ENCODE peak calls at places on chromosome 10, in five cellular contexts. W, U, X, D and R are unnamed samples.
A peak's percentile ranks its signal among the peaks of the same experiment; 100 is the strongest.

GRCh38 chr10:73577788-73578187 is 13.4 kb downstream of the USP54 start:
- DNase-seq in W (no peak), U (no peak), X (no peak), D (no peak), R (peak; percentile 73)

GRCh38 chr10:104345941-104346340 is 7.7 kb upstream of the ITPRIP start:
- DNase-seq in W (no peak), U (no peak), X (no peak), D (no peak), R (no peak)

GRCh38 chr10:62307635-62308034 is 39.0 kb upstream of the RTKN2 start:
- DNase-seq in W (no peak), U (no peak), X (no peak), D (no peak), R (no peak)

GRCh38 chr10:96229568-96230030 is 41.8 kb downstream of the BLNK start:
- DNase-seq in W (peak; percentile 38), U (peak; percentile 45), X (peak; percentile 58), D (peak; percentile 85), R (no peak)

GRCh38 chr10:133245439-133246235 is 8.0 kb downstream of the VENTX start:
- DNase-seq in W (no peak), U (no peak), X (peak; percentile 58), D (no peak), R (no peak)

GRCh38 chr10:27744478-27745379 is 890 bp downstream of the MKX start:
- DNase-seq in W (no peak), U (no peak), X (peak; percentile 20), D (peak; percentile 52), R (no peak)

GRCh38 chr10:35447693-35448407 is 111.5 kb downstream of the CCNY start:
- DNase-seq in W (no peak), U (no peak), X (peak; percentile 81), D (peak; percentile 71), R (peak; percentile 77)

GRCh38 chr10:73742454-73742734 is 1.8 kb upstream of the SEC24C start:
- DNase-seq in W (no peak), U (no peak), X (no peak), D (no peak), R (no peak)

GRCh38 chr10:35363587-35363986 is 27.3 kb downstream of the CCNY start:
- DNase-seq in W (no peak), U (no peak), X (no peak), D (no peak), R (no peak)

GRCh38 chr10:102540023-102540422 is 36.3 kb downstream of the SUFU start:
- DNase-seq in W (no peak), U (no peak), X (peak; percentile 9), D (no peak), R (no peak)

GRCh38 chr10:5356479-5356763 is 8.3 kb upstream of the UCN3 start:
- DNase-seq in W (no peak), U (no peak), X (no peak), D (no peak), R (no peak)

GRCh38 chr10:131980757-131981428 is 830 bp downstream of the BNIP3 start:
- DNase-seq in W (no peak), U (no peak), X (no peak), D (peak; percentile 65), R (no peak)

GRCh38 chr10:71750124-71750841 is 23.0 kb downstream of the VSIR start:
- DNase-seq in W (no peak), U (peak; percentile 82), X (no peak), D (no peak), R (no peak)

GRCh38 chr10:50552308-50552707 is 71.4 kb downstream of the SGMS1 start:
- DNase-seq in W (no peak), U (no peak), X (no peak), D (no peak), R (no peak)

GRCh38 chr10:48474764-48475365 is 130.0 kb downstream of the ARHGAP22 start:
- DNase-seq in W (no peak), U (peak; percentile 41), X (no peak), D (no peak), R (no peak)

GRCh38 chr10:6014241-6014761 is 37.0 kb upstream of the IL15RA start:
- DNase-seq in W (peak; percentile 40), U (peak; percentile 62), X (peak; percentile 49), D (peak; percentile 40), R (peak; percentile 40)

GRCh38 chr10:14625210-14625621 is 149.5 kb downstream of the FAM107B start:
- DNase-seq in W (no peak), U (no peak), X (no peak), D (peak; percentile 47), R (no peak)

GRCh38 chr10:133388973-133389818 is 4.8 kb upstream of the MTG1 start:
- DNase-seq in W (peak; percentile 55), U (peak; percentile 40), X (no peak), D (no peak), R (no peak)

GRCh38 chr10:44974628-44975431 is 3.8 kb downstream of the DEPP1 start:
- DNase-seq in W (no peak), U (peak; percentile 54), X (peak; percentile 70), D (peak; percentile 77), R (peak; percentile 81)

GRCh38 chr10:23449677-23450220 is 10.9 kb downstream of the OTUD1 start:
- DNase-seq in W (no peak), U (no peak), X (no peak), D (no peak), R (no peak)

GRCh38 chr10:91190388-91190870 is 30.0 kb upstream of the PCGF5 start:
- DNase-seq in W (no peak), U (no peak), X (no peak), D (no peak), R (no peak)

GRCh38 chr10:118522791-118523498 is 72.5 kb downstream of the PRLHR start:
- DNase-seq in W (no peak), U (no peak), X (peak; percentile 6), D (no peak), R (peak; percentile 97)

GRCh38 chr10:75159519-75159918 is 48.1 kb downstream of the SAMD8 start:
- DNase-seq in W (no peak), U (no peak), X (no peak), D (no peak), R (no peak)

GRCh38 chr10:112919721-112920120 is 30.3 kb upstream of the TCF7L2 start:
- DNase-seq in W (no peak), U (no peak), X (no peak), D (no peak), R (no peak)

GRCh38 chr10:68897336-68897741 is 3.8 kb upstream of the DDX50 start:
- DNase-seq in W (peak; percentile 25), U (peak; percentile 64), X (peak; percentile 66), D (peak; percentile 39), R (peak; percentile 46)

GRCh38 chr10:98380493-98381339 is 34.3 kb downstream of the PYROXD2 start:
- DNase-seq in W (no peak), U (no peak), X (no peak), D (peak; percentile 46), R (no peak)

GRCh38 chr10:95260909-95261552 is 29.8 kb downstream of the PDLIM1 start:
- DNase-seq in W (no peak), U (no peak), X (no peak), D (no peak), R (no peak)